ENCODE peak calls at places on chromosomes 4 and X, in six cellular contexts. One of them, this sample, is unnamed.

GRCh38 chr4:3663791-3664190 is 102.4 kb upstream of the ADRA2C start:
- DNase-seq in upper lobe of right lung: no peak
- DNase-seq in CD4-positive, CD25-positive, alpha-beta regulatory T cell: no peak
- DNase-seq in H7: no peak
- DNase-seq in NB4: no peak
- DNase-seq in lower lobe of right lung: no peak
- DNase-seq in this sample: no peak

GRCh38 chr4:3445829-3446545 is 4.2 kb downstream of the HGFAC start:
- DNase-seq in upper lobe of right lung: no peak
- DNase-seq in CD4-positive, CD25-positive, alpha-beta regulatory T cell: no peak
- DNase-seq in H7: peak; percentile 68
- DNase-seq in NB4: no peak
- DNase-seq in lower lobe of right lung: no peak
- DNase-seq in this sample: no peak

GRCh38 chr4:183182873-183183725 is 84.0 kb downstream of the WWC2 start:
- DNase-seq in upper lobe of right lung: no peak
- DNase-seq in CD4-positive, CD25-positive, alpha-beta regulatory T cell: no peak
- DNase-seq in H7: peak; percentile 39
- DNase-seq in NB4: peak; percentile 94
- DNase-seq in lower lobe of right lung: peak; percentile 51
- DNase-seq in this sample: no peak

GRCh38 chr4:39435875-39436563 is 22.7 kb downstream of the RPL9 start:
- DNase-seq in upper lobe of right lung: no peak
- DNase-seq in CD4-positive, CD25-positive, alpha-beta regulatory T cell: no peak
- DNase-seq in H7: peak; percentile 43
- DNase-seq in NB4: peak; percentile 37
- DNase-seq in lower lobe of right lung: no peak
- DNase-seq in this sample: no peak

GRCh38 chr4:117400039-117400835 is 314.9 kb upstream of the TRAM1L1 start:
- DNase-seq in upper lobe of right lung: no peak
- DNase-seq in CD4-positive, CD25-positive, alpha-beta regulatory T cell: no peak
- DNase-seq in H7: no peak
- DNase-seq in NB4: no peak
- DNase-seq in lower lobe of right lung: no peak
- DNase-seq in this sample: no peak

GRCh38 chrX:13666836-13667235 is 13.9 kb downstream of the TCEANC start:
- DNase-seq in upper lobe of right lung: no peak
- DNase-seq in CD4-positive, CD25-positive, alpha-beta regulatory T cell: no peak
- DNase-seq in H7: no peak
- DNase-seq in NB4: no peak
- DNase-seq in lower lobe of right lung: no peak
- DNase-seq in this sample: no peak

GRCh38 chr4:173958445-173958844 is 325.0 kb downstream of the FBXO8 start:
- DNase-seq in upper lobe of right lung: no peak
- DNase-seq in CD4-positive, CD25-positive, alpha-beta regulatory T cell: no peak
- DNase-seq in H7: no peak
- DNase-seq in NB4: peak; percentile 21
- DNase-seq in lower lobe of right lung: no peak
- DNase-seq in this sample: no peak

GRCh38 chr4:120078216-120078615 is 11.6 kb upstream of the MAD2L1 start:
- DNase-seq in upper lobe of right lung: no peak
- DNase-seq in CD4-positive, CD25-positive, alpha-beta regulatory T cell: no peak
- DNase-seq in H7: no peak
- DNase-seq in NB4: no peak
- DNase-seq in lower lobe of right lung: no peak
- DNase-seq in this sample: no peak

GRCh38 chr4:7929530-7929951 is 10.1 kb downstream of the AFAP1 start:
- DNase-seq in upper lobe of right lung: peak; percentile 72
- DNase-seq in CD4-positive, CD25-positive, alpha-beta regulatory T cell: no peak
- DNase-seq in H7: peak; percentile 82
- DNase-seq in NB4: no peak
- DNase-seq in lower lobe of right lung: peak; percentile 72
- DNase-seq in this sample: no peak

GRCh38 chrX:22577181-22577580 is 304.5 kb downstream of the CBLL2 start:
- DNase-seq in upper lobe of right lung: no peak
- DNase-seq in CD4-positive, CD25-positive, alpha-beta regulatory T cell: no peak
- DNase-seq in H7: no peak
- DNase-seq in NB4: no peak
- DNase-seq in lower lobe of right lung: no peak
- DNase-seq in this sample: no peak

GRCh38 chr4:173399016-173399415 is at the start of gene SCRG1:
- DNase-seq in upper lobe of right lung: no peak
- DNase-seq in CD4-positive, CD25-positive, alpha-beta regulatory T cell: no peak
- DNase-seq in H7: peak; percentile 26
- DNase-seq in NB4: no peak
- DNase-seq in lower lobe of right lung: no peak
- DNase-seq in this sample: no peak

GRCh38 chrX:98029861-98030260 is 1146.2 kb downstream of the RPA4 start:
- DNase-seq in upper lobe of right lung: no peak
- DNase-seq in CD4-positive, CD25-positive, alpha-beta regulatory T cell: no peak
- DNase-seq in H7: no peak
- DNase-seq in NB4: no peak
- DNase-seq in lower lobe of right lung: no peak
- DNase-seq in this sample: no peak

GRCh38 chr4:164139291-164139690 is 614.6 kb upstream of the SMIM31 start:
- DNase-seq in upper lobe of right lung: no peak
- DNase-seq in CD4-positive, CD25-positive, alpha-beta regulatory T cell: no peak
- DNase-seq in H7: no peak
- DNase-seq in NB4: no peak
- DNase-seq in lower lobe of right lung: no peak
- DNase-seq in this sample: no peak

GRCh38 chrX:107571296-107571998 is 56.9 kb upstream of the PRPS1 start:
- DNase-seq in upper lobe of right lung: no peak
- DNase-seq in CD4-positive, CD25-positive, alpha-beta regulatory T cell: no peak
- DNase-seq in H7: no peak
- DNase-seq in NB4: no peak
- DNase-seq in lower lobe of right lung: no peak
- DNase-seq in this sample: no peak

GRCh38 chrX:22278375-22278774 is 5.7 kb downstream of the CBLL2 start:
- DNase-seq in upper lobe of right lung: no peak
- DNase-seq in CD4-positive, CD25-positive, alpha-beta regulatory T cell: no peak
- DNase-seq in H7: peak; percentile 79
- DNase-seq in NB4: no peak
- DNase-seq in lower lobe of right lung: no peak
- DNase-seq in this sample: no peak

GRCh38 chr4:72366601-72367000 is 202.4 kb downstream of the ADAMTS3 start:
- DNase-seq in upper lobe of right lung: no peak
- DNase-seq in CD4-positive, CD25-positive, alpha-beta regulatory T cell: no peak
- DNase-seq in H7: no peak
- DNase-seq in NB4: no peak
- DNase-seq in lower lobe of right lung: no peak
- DNase-seq in this sample: no peak

GRCh38 chr4:1207157-1207470 is 34.7 kb upstream of the SPON2 start:
- DNase-seq in upper lobe of right lung: peak; percentile 58
- DNase-seq in CD4-positive, CD25-positive, alpha-beta regulatory T cell: no peak
- DNase-seq in H7: no peak
- DNase-seq in NB4: no peak
- DNase-seq in lower lobe of right lung: peak; percentile 43
- DNase-seq in this sample: no peak

GRCh38 chr4:56220261-56220660 is 167.0 kb downstream of the AASDH start:
- DNase-seq in upper lobe of right lung: no peak
- DNase-seq in CD4-positive, CD25-positive, alpha-beta regulatory T cell: no peak
- DNase-seq in H7: no peak
- DNase-seq in NB4: no peak
- DNase-seq in lower lobe of right lung: no peak
- DNase-seq in this sample: no peak

GRCh38 chrX:102745513-102746133 is 25.1 kb downstream of the GPRASP3 start:
- DNase-seq in upper lobe of right lung: no peak
- DNase-seq in CD4-positive, CD25-positive, alpha-beta regulatory T cell: no peak
- DNase-seq in H7: peak; percentile 72
- DNase-seq in NB4: no peak
- DNase-seq in lower lobe of right lung: peak; percentile 25
- DNase-seq in this sample: no peak

GRCh38 chr4:31647776-31648175 is 927.6 kb downstream of the PCDH7 start:
- DNase-seq in upper lobe of right lung: no peak
- DNase-seq in CD4-positive, CD25-positive, alpha-beta regulatory T cell: no peak
- DNase-seq in H7: no peak
- DNase-seq in NB4: no peak
- DNase-seq in lower lobe of right lung: no peak
- DNase-seq in this sample: no peak

GRCh38 chrX:154046262-154046771 is 26.6 kb upstream of the IRAK1 start:
- DNase-seq in upper lobe of right lung: no peak
- DNase-seq in CD4-positive, CD25-positive, alpha-beta regulatory T cell: no peak
- DNase-seq in H7: no peak
- DNase-seq in NB4: no peak
- DNase-seq in lower lobe of right lung: no peak
- DNase-seq in this sample: no peak

GRCh38 chr4:165415910-165416309 is 37.1 kb downstream of the CPE start:
- DNase-seq in upper lobe of right lung: no peak
- DNase-seq in CD4-positive, CD25-positive, alpha-beta regulatory T cell: no peak
- DNase-seq in H7: no peak
- DNase-seq in NB4: no peak
- DNase-seq in lower lobe of right lung: no peak
- DNase-seq in this sample: no peak

GRCh38 chrX:134735015-134735414 is 76.7 kb upstream of the PLAC1 start:
- DNase-seq in upper lobe of right lung: no peak
- DNase-seq in CD4-positive, CD25-positive, alpha-beta regulatory T cell: no peak
- DNase-seq in H7: no peak
- DNase-seq in NB4: no peak
- DNase-seq in lower lobe of right lung: no peak
- DNase-seq in this sample: no peak

GRCh38 chr4:48093949-48094550 is 40.0 kb downstream of the TXK start:
- DNase-seq in upper lobe of right lung: no peak
- DNase-seq in CD4-positive, CD25-positive, alpha-beta regulatory T cell: no peak
- DNase-seq in H7: no peak
- DNase-seq in NB4: no peak
- DNase-seq in lower lobe of right lung: no peak
- DNase-seq in this sample: no peak

GRCh38 chrX:154308108-154308946 is 12.7 kb downstream of the TKTL1 start:
- DNase-seq in upper lobe of right lung: peak; percentile 62
- DNase-seq in CD4-positive, CD25-positive, alpha-beta regulatory T cell: peak; percentile 63
- DNase-seq in H7: peak; percentile 76
- DNase-seq in NB4: peak; percentile 69
- DNase-seq in lower lobe of right lung: peak; percentile 52
- DNase-seq in this sample: peak; percentile 67

GRCh38 chr4:153788064-153788418 is 842 bp downstream of the SFRP2 start:
- DNase-seq in upper lobe of right lung: peak; percentile 57
- DNase-seq in CD4-positive, CD25-positive, alpha-beta regulatory T cell: no peak
- DNase-seq in H7: peak; percentile 58
- DNase-seq in NB4: no peak
- DNase-seq in lower lobe of right lung: no peak
- DNase-seq in this sample: no peak

GRCh38 chr4:45120163-45120562 is 393.8 kb upstream of the GNPDA2 start:
- DNase-seq in upper lobe of right lung: no peak
- DNase-seq in CD4-positive, CD25-positive, alpha-beta regulatory T cell: no peak
- DNase-seq in H7: no peak
- DNase-seq in NB4: no peak
- DNase-seq in lower lobe of right lung: no peak
- DNase-seq in this sample: no peak

GRCh38 chr4:145012841-145013240 is 85.2 kb downstream of the ANAPC10 start:
- DNase-seq in upper lobe of right lung: no peak
- DNase-seq in CD4-positive, CD25-positive, alpha-beta regulatory T cell: no peak
- DNase-seq in H7: no peak
- DNase-seq in NB4: peak; percentile 51
- DNase-seq in lower lobe of right lung: no peak
- DNase-seq in this sample: no peak

GRCh38 chr4:38071801-38072567 is 111.8 kb downstream of the PTTG2 start:
- DNase-seq in upper lobe of right lung: peak; percentile 69
- DNase-seq in CD4-positive, CD25-positive, alpha-beta regulatory T cell: no peak
- DNase-seq in H7: no peak
- DNase-seq in NB4: peak; percentile 100
- DNase-seq in lower lobe of right lung: peak; percentile 63
- DNase-seq in this sample: no peak

GRCh38 chr4:137597751-137598493 is 65.6 kb upstream of the PCDH18 start:
- DNase-seq in upper lobe of right lung: no peak
- DNase-seq in CD4-positive, CD25-positive, alpha-beta regulatory T cell: no peak
- DNase-seq in H7: no peak
- DNase-seq in NB4: no peak
- DNase-seq in lower lobe of right lung: no peak
- DNase-seq in this sample: no peak
- H3K4me3 ChIP-seq in upper lobe of right lung: no peak overlapping the region
- H3K4me3 ChIP-seq in CD4-positive, CD25-positive, alpha-beta regulatory T cell: no peak overlapping the region
- H3K4me3 ChIP-seq in H7: no peak overlapping the region
- H3K4me3 ChIP-seq in NB4: no peak overlapping the region
- H3K4me3 ChIP-seq in lower lobe of right lung: no peak overlapping the region
- H3K4me3 ChIP-seq in this sample: no peak overlapping the region

GRCh38 chr4:2434420-2434819 is 15.7 kb downstream of the CFAP99 start:
- DNase-seq in upper lobe of right lung: no peak
- DNase-seq in CD4-positive, CD25-positive, alpha-beta regulatory T cell: no peak
- DNase-seq in H7: no peak
- DNase-seq in NB4: no peak
- DNase-seq in lower lobe of right lung: no peak
- DNase-seq in this sample: no peak
- H3K4me3 ChIP-seq in upper lobe of right lung: no peak overlapping the region
- H3K4me3 ChIP-seq in CD4-positive, CD25-positive, alpha-beta regulatory T cell: no peak overlapping the region
- H3K4me3 ChIP-seq in H7: no peak overlapping the region
- H3K4me3 ChIP-seq in NB4: no peak overlapping the region
- H3K4me3 ChIP-seq in lower lobe of right lung: no peak overlapping the region
- H3K4me3 ChIP-seq in this sample: no peak overlapping the region

DNA sequence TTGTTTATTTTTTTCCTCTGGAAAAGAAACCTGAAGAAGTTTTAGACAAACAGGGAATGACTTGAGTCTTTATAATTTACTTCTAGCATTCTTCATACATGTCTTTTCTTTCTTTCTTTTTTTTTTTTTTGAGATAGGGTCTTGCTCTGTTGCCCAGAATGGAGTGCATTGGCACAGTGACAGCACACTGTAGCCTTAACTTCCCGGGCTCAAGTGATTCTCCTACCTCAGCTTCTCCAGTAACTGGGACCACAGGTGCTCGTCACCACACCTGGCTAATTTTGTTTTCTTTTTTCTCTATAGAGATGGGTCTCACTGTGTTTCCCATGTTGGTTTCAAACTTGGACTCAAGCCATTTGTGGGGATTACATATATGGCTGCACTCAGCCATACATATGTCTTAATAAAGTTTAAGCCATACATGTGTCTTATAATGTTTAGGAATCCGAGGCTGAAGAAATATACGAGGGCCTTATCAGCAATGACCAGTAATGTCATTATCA is 71.8 kb downstream of the RAPGEF2 start:
- DNase-seq in upper lobe of right lung: no peak
- DNase-seq in CD4-positive, CD25-positive, alpha-beta regulatory T cell: no peak
- DNase-seq in H7: no peak
- DNase-seq in NB4: no peak
- DNase-seq in lower lobe of right lung: no peak
- DNase-seq in this sample: no peak
- H3K4me3 ChIP-seq in upper lobe of right lung: no peak overlapping the region
- H3K4me3 ChIP-seq in CD4-positive, CD25-positive, alpha-beta regulatory T cell: no peak overlapping the region
- H3K4me3 ChIP-seq in H7: no peak overlapping the region
- H3K4me3 ChIP-seq in NB4: no peak overlapping the region
- H3K4me3 ChIP-seq in lower lobe of right lung: no peak overlapping the region
- H3K4me3 ChIP-seq in this sample: no peak overlapping the region

GRCh38 chrX:136192839-136193414 is 45.6 kb downstream of the FHL1 start:
- DNase-seq in upper lobe of right lung: no peak
- DNase-seq in CD4-positive, CD25-positive, alpha-beta regulatory T cell: no peak
- DNase-seq in H7: no peak
- DNase-seq in NB4: peak; percentile 72
- DNase-seq in lower lobe of right lung: no peak
- DNase-seq in this sample: no peak

GRCh38 chrX:136190038-136190437 is 42.7 kb downstream of the FHL1 start:
- DNase-seq in upper lobe of right lung: no peak
- DNase-seq in CD4-positive, CD25-positive, alpha-beta regulatory T cell: no peak
- DNase-seq in H7: no peak
- DNase-seq in NB4: no peak
- DNase-seq in lower lobe of right lung: no peak
- DNase-seq in this sample: no peak

GRCh38 chrX:136193771-136194170 is 46.4 kb downstream of the FHL1 start:
- DNase-seq in upper lobe of right lung: no peak
- DNase-seq in CD4-positive, CD25-positive, alpha-beta regulatory T cell: no peak
- DNase-seq in H7: no peak
- DNase-seq in NB4: peak; percentile 48
- DNase-seq in lower lobe of right lung: no peak
- DNase-seq in this sample: no peak

GRCh38 chrX:136191171-136191570 is 43.8 kb downstream of the FHL1 start:
- DNase-seq in upper lobe of right lung: no peak
- DNase-seq in CD4-positive, CD25-positive, alpha-beta regulatory T cell: no peak
- DNase-seq in H7: no peak
- DNase-seq in NB4: no peak
- DNase-seq in lower lobe of right lung: no peak
- DNase-seq in this sample: no peak

GRCh38 chrX:136192135-136192534 is 44.8 kb downstream of the FHL1 start:
- DNase-seq in upper lobe of right lung: no peak
- DNase-seq in CD4-positive, CD25-positive, alpha-beta regulatory T cell: no peak
- DNase-seq in H7: no peak
- DNase-seq in NB4: no peak
- DNase-seq in lower lobe of right lung: no peak
- DNase-seq in this sample: no peak
- H3K4me3 ChIP-seq in upper lobe of right lung: no peak overlapping the region
- H3K4me3 ChIP-seq in CD4-positive, CD25-positive, alpha-beta regulatory T cell: no peak overlapping the region
- H3K4me3 ChIP-seq in H7: no peak overlapping the region
- H3K4me3 ChIP-seq in NB4: no peak overlapping the region
- H3K4me3 ChIP-seq in lower lobe of right lung: no peak overlapping the region
- H3K4me3 ChIP-seq in this sample: no peak overlapping the region